ENCODE peak calls at places on chromosomes 5 and 9, in five cellular contexts. C, H, U, A and N are unnamed samples. For H3K4me1 and H3K9me3, the result is how much of the 10 kb centered on the place peaks cover.

GRCh38 chr5:18395126-18396110 is 761.2 kb downstream of the TAF11L14 start:
- DNase-seq in C (no peak), H (no peak), U (no peak), A (no peak), N (peak)

GRCh38 chr5:24623018-24623417 is 21.8 kb downstream of the CDH10 start:
- DNase-seq in C (no peak), H (no peak), U (no peak), A (no peak), N (peak)

GRCh38 chr9:79360387-79361347 is 211.1 kb upstream of the TLE4 start:
- DNase-seq in C (no peak), H (no peak), U (peak), A (no peak), N (no peak)

GRCh38 chr5:141969783-141970741 is 1.2 kb downstream of the RNF14 start:
- DNase-seq in C (no peak), H (no peak), U (no peak), A (no peak), N (no peak)

GRCh38 chr5:52898961-52899680 is 90.0 kb upstream of the ITGA2 start:
- DNase-seq in C (no peak), H (no peak), U (no peak), A (no peak), N (no peak)

GRCh38 chr9:134922066-134922931 is 4.6 kb upstream of the FCN1 start:
- DNase-seq in C (no peak), H (no peak), U (no peak), A (no peak), N (no peak)

GRCh38 chr5:96966801-96967200 is 30.9 kb downstream of the LNPEP start:
- DNase-seq in C (no peak), H (no peak), U (no peak), A (no peak), N (no peak)

GRCh38 chr5:148421661-148422060 is 37.9 kb downstream of the FBXO38 start:
- DNase-seq in C (no peak), H (no peak), U (no peak), A (no peak), N (no peak)

GRCh38 chr5:150142189-150142788 is 13.4 kb downstream of the PDGFRB start:
- DNase-seq in C (no peak), H (peak), U (peak), A (no peak), N (no peak)

GRCh38 chr5:57313716-57314115 is 139.9 kb downstream of the GPBP1 start:
- DNase-seq in C (no peak), H (no peak), U (no peak), A (no peak), N (no peak)

GRCh38 chr9:37667706-37668672 is 17.2 kb downstream of the FRMPD1 start:
- DNase-seq in C (no peak), H (no peak), U (no peak), A (no peak), N (no peak)

GRCh38 chr9:15697459-15697858 is 144.6 kb downstream of the CCDC171 start:
- DNase-seq in C (no peak), H (no peak), U (peak), A (peak), N (no peak)

GRCh38 chr9:132094314-132094791 is 14.7 kb upstream of the MED27 start:
- DNase-seq in C (no peak), H (no peak), U (peak), A (no peak), N (no peak)

GRCh38 chr9:117000196-117000723 is 313.2 kb downstream of the TRIM32 start:
- DNase-seq in C (no peak), H (no peak), U (no peak), A (no peak), N (no peak)

GRCh38 chr5:153476767-153477166 is 13.7 kb upstream of the GRIA1 start:
- DNase-seq in C (no peak), H (no peak), U (peak), A (no peak), N (no peak)

GRCh38 chr5:11890777-11891176 is 13.5 kb downstream of the CTNND2 start:
- DNase-seq in C (no peak), H (no peak), U (no peak), A (no peak), N (no peak)

DNA sequence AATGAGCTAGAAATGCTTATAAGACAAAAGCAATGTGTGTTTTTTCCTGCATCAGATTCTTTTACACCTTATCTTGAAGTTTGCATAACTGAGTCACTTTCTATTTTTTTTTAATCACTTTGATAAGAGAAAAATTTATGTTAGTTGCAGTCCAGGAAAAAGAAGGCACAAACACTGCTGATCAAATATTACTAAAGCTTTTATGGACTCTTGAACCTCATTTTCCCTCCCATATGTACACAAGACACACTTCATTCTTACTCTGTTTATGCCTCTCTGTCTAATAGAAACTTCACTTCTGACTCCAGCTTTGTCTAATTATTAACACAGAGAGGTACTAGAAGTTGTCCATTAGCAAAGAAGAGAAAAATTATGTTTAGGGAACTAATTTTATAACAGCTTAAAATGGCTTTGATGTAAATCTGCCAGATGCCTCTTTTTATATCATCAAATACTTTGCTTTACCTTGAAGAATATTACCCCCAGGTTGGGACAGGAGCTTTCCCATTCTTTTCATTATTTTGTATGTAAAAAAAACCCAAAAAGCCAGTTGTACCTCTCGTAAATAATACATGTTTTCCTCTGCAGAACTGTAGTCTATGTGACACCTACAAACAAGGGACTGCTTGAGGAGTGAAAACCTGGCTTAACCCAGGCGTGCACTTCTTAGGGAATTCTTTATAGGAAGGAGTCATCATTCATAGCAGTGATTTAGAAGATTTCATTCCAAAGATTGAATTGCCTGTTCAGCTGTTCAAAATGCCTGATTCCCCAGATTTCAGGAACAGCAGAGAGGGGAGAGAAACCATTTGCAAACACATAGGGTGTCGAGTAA is 72.5 kb downstream of the DAPK1 start:
- DNase-seq in C (no peak), H (no peak), U (no peak), A (no peak), N (no peak)
- H3K4me1 ChIP-seq in C (under half), H (under half), U (under half), A (under half), N (under half)

GRCh38 chr5:166382031-166382430 is 1909.4 kb upstream of the WWC1 start:
- DNase-seq in C (no peak), H (no peak), U (no peak), A (no peak), N (no peak)
- TF ChIP-seq CTCF in C (no peak), H (no peak), U (no peak), A (no peak), N (no peak)

DNA sequence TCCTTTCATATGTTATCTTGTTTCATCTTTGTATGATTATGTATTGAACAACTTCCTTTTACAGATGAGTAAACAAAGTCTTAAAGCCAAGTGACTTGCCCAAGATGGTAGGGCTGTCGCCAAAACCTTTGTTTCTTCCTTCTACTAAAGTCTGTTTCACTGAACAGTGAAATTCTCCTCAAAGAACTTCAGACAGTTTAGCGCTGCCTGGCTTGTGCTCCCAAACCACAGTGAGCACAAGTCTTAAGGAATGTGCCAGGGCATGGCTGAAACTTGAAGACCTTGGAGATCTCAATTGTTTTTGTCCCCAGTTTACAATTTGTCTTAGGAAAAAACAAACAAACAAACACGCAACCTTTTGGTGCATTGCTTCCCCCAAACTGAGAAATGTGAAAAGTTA is 273.5 kb downstream of the CRB2 start:
- DNase-seq in C (no peak), H (no peak), U (no peak), A (no peak), N (no peak)
- H3K9me3 ChIP-seq in C (under half), H (under half), U (under half), A (under half), N (under half)

GRCh38 chr9:90002299-90003045 is 397.7 kb downstream of the GADD45G start:
- DNase-seq in C (no peak), H (no peak), U (no peak), A (no peak), N (no peak)
- H3K4me1 ChIP-seq in C (under half), H (under half), U (under half), A (under half), N (under half)

DNA sequence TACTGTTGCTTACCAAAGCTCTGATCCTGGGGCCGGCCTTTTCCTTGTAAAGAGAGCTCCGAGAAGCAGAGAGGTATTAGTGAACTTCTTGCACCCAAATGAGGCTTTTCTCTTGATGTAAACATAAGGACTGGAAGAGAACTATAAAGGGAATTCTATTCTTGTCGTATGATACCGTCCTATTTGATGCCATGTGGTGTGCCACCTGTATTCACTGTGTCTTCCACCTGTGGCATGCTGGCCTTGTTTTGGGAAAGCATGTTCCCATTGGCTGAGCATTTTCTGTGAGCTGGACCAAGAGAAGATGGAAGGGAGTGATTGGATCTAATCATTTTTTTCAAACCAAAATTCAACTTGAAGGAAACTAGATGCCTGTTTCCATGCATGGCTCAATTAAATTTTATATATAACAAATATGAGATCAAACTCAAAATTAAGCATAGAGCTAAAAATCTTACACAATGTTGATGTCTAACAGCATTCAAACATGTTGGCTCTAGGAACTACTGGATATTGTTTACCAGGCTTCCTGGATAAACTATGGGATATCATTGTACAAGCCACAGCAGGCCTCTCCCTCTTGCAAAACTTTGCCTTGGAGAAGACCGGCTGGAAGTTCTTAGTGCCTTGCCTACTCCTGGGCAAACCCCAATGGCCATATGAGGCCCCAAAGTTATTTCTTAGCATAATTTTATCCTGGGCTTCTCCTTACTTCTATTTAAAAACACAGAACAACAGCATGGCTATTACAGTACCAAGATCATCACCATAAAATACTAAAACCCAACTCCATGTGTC is 115.3 kb downstream of the TSSK1B start:
- DNase-seq in C (no peak), H (no peak), U (no peak), A (no peak), N (no peak)
- TF ChIP-seq CTCF in C (no peak), H (no peak), U (no peak), A (no peak), N (no peak)

DNA sequence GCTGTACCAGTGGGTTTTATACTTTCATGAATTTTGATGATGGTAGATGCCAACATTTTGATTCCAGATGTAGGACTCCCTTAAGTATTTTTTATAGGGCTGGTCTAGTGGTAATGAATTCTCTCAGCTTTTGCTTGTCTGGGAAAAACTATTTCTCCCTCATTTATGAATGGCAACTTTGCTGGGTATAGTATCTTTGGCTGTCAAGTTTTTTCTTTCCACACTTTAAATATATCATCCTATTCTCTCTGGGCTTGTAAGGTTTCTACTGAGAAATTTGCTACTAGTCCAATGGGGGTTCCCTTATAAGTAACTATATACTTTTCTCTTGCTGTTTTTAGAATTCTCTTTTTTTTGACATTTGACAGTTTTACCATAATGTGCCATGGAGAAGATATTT is 629.3 kb downstream of the NR2F1-AS1 start:
- DNase-seq in C (no peak), H (no peak), U (no peak), A (no peak), N (no peak)
- H3K9me3 ChIP-seq in C (under half), H (under half), U (under half), A (under half), N (under half)

DNA sequence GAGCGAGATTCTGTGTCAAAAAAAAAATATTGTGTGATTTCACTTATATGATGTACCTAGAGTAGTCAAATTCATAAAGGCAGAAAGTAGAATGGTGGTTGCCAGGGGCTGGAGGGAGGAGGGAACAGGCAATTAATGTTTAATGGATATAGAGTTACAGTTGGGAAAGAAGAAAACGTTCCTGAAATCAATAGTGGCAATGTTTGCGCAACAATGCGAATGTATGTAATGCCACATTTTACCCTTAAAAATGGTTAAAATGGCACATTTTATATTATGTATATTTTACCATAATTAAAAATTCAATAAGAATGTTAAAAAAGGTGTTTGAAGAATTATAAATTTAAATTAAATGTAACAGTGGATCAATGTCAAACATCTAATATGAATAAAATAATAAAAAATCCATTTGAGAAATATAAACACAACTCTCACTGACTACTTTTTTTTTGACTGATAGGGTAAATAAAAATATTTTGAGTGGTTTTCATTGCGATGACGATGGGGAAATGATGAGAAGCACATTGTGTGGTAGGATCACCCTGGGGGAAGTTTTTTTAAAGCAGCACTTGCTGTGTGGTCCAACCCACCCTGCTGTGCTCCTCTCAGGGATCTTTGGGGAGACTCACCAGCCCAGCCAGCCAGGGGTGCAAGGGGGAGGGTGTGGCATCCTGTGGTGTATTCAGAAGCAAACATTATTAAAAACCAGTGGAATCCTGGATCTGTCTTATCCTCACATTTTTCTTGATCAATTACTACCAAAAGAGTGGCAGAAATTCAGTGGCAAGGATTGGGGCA is 4.3 kb downstream of the FYB1 start:
- DNase-seq in C (no peak), H (no peak), U (no peak), A (no peak), N (no peak)
- H3K4me1 ChIP-seq in C (under half), H (under half), U (under half), A (under half), N (under half)